ENCODE peak calls at places on chromosomes 3 and 15, in ten cellular contexts. T is IMR-90, S is heart left ventricle, H is left lung, U is endodermal cell, Y is tibial artery, O is breast epithelium, Z is sigmoid colon, C is fibroblast of lung, K is uterus. V is an unnamed sample. For H3K4me1, the result is how much of the 10 kb centered on the place peaks cover.

GRCh38 chr3:138157743-138158142 is 17.0 kb downstream of the DBR1 start:
- DNase-seq in S (no peak), T (no peak), Y (no peak), Z (no peak), U (no peak), K (no peak), H (no peak), O (no peak), C (no peak), V (no peak)

GRCh38 chr3:12588674-12589054 is 31.8 kb downstream of the MKRN2 start:
- DNase-seq in C (no peak), H (peak), K (no peak), Z (no peak), S (no peak), T (no peak), Y (no peak), U (no peak), O (no peak), V (no peak)

GRCh38 chr3:23999012-23999641 is 54.0 kb downstream of the NR1D2 start:
- DNase-seq in K (peak), O (peak), T (peak), Y (peak), Z (peak), S (peak), H (no peak), C (peak), U (peak), V (peak)

GRCh38 chr3:128491071-128491899 is 1.7 kb downstream of the GATA2 start:
- DNase-seq in T (no peak), K (peak), U (peak), C (peak), O (no peak), Z (peak), Y (peak), S (no peak), H (no peak), V (peak)

GRCh38 chr15:70792171-70792573 is 28.8 kb upstream of the UACA start:
- DNase-seq in S (no peak), T (peak), K (no peak), Y (no peak), U (no peak), C (peak), H (no peak), O (no peak), Z (no peak), V (no peak)

GRCh38 chr15:85094685-85095084 is 113.0 kb downstream of the PDE8A start:
- DNase-seq in O (no peak), H (no peak), T (peak), S (no peak), C (peak), U (no peak), Y (no peak), Z (no peak), K (no peak), V (no peak)

GRCh38 chr15:29827421-29827820 is 5.2 kb upstream of the TJP1 start:
- DNase-seq in U (no peak), Z (no peak), H (no peak), T (no peak), K (no peak), C (no peak), O (no peak), S (no peak), Y (no peak), V (no peak)

GRCh38 chr15:64105113-64105704 is 9.4 kb downstream of the SNX1 start:
- DNase-seq in H (no peak), O (no peak), Z (peak), U (no peak), S (no peak), Y (no peak), T (peak), C (peak), K (peak), V (no peak)

GRCh38 chr3:149369991-149370866 is 7.2 kb downstream of the TM4SF1 start:
- DNase-seq in T (peak), C (no peak), S (no peak), H (no peak), O (no peak), K (no peak), Z (no peak), Y (no peak), U (no peak), V (no peak)

GRCh38 chr3:48222616-48223513 is at the start of gene CAMP:
- DNase-seq in Y (peak), Z (peak), U (no peak), S (peak), K (peak), H (peak), O (peak), C (peak), T (peak), V (peak)

GRCh38 chr15:36691596-36691995 is 112.2 kb downstream of the CDIN1 start:
- DNase-seq in O (no peak), S (no peak), C (no peak), Z (no peak), U (no peak), K (no peak), Y (no peak), H (no peak), T (no peak), V (no peak)

GRCh38 chr3:139236336-139236735 is 107.5 kb upstream of the MRPS22 start:
- DNase-seq in O (no peak), C (no peak), H (no peak), K (no peak), S (no peak), Y (no peak), U (no peak), Z (no peak), T (no peak), V (no peak)

GRCh38 chr3:110711851-110712396 is 359.7 kb upstream of the NECTIN3 start:
- DNase-seq in Y (no peak), K (no peak), H (no peak), C (peak), S (no peak), O (no peak), Z (no peak), U (peak), T (peak), V (no peak)

GRCh38 chr3:141114816-141115458 is 63.8 kb downstream of the SPSB4 start:
- DNase-seq in O (no peak), Z (no peak), K (no peak), S (no peak), C (no peak), T (no peak), U (peak), H (no peak), Y (no peak), V (no peak)

GRCh38 chr3:102906837-102907236 is 472.0 kb downstream of the ZPLD1 start:
- DNase-seq in Z (no peak), K (no peak), T (no peak), Y (no peak), O (no peak), H (no peak), S (no peak), U (no peak), C (peak), V (no peak)

GRCh38 chr3:43686700-43687498 is 3.8 kb upstream of the ABHD5 start:
- DNase-seq in H (no peak), C (no peak), K (no peak), Z (no peak), S (no peak), T (no peak), U (no peak), O (no peak), Y (no peak), V (no peak)

GRCh38 chr15:48267766-48268165 is 61.7 kb downstream of the SLC12A1 start:
- DNase-seq in K (no peak), U (no peak), Z (no peak), T (no peak), Y (no peak), C (no peak), S (no peak), O (no peak), H (no peak), V (no peak)

GRCh38 chr3:52873433-52874159 is 23.8 kb downstream of the STIMATE start:
- DNase-seq in U (peak), K (no peak), C (peak), H (no peak), T (peak), Y (no peak), Z (no peak), S (no peak), O (no peak), V (no peak)

GRCh38 chr3:5264093-5264610 is 76.6 kb downstream of the EDEM1 start:
- DNase-seq in O (no peak), K (no peak), C (peak), Z (no peak), S (no peak), U (no peak), Y (no peak), T (peak), H (no peak), V (no peak)

GRCh38 chr15:45377630-45378148 is 655 bp downstream of the GATM start:
- DNase-seq in Z (peak), T (no peak), H (no peak), C (no peak), Y (peak), S (peak), K (peak), O (no peak), U (peak), V (peak)

GRCh38 chr3:126816956-126817777 is 113.1 kb downstream of the CHCHD6 start:
- DNase-seq in U (no peak), S (no peak), O (no peak), Z (no peak), K (no peak), H (no peak), C (no peak), Y (no peak), T (no peak), V (no peak)

GRCh38 chr3:186361246-186361611 is 805 bp downstream of the DGKG start:
- DNase-seq in K (no peak), S (no peak), U (peak), C (no peak), Z (no peak), Y (no peak), O (no peak), T (no peak), H (peak), V (no peak)

GRCh38 chr15:58870451-58870850 is 63.0 kb downstream of the SLTM start:
- DNase-seq in Z (no peak), T (peak), C (no peak), O (no peak), U (no peak), Y (no peak), K (no peak), H (no peak), S (no peak), V (no peak)

GRCh38 chr3:138470687-138471086 is 36.3 kb downstream of the ESYT3 start:
- DNase-seq in K (peak), Y (no peak), Z (peak), O (no peak), C (no peak), H (no peak), U (no peak), T (no peak), S (no peak), V (no peak)

GRCh38 chr15:90221251-90221900 is 12.4 kb downstream of the CIB1 start:
- DNase-seq in H (no peak), T (peak), S (peak), O (peak), Y (peak), Z (peak), U (peak), K (peak), C (peak), V (peak)

GRCh38 chr15:83030021-83030420 is 18.6 kb upstream of the C15orf40 start:
- DNase-seq in S (no peak), K (no peak), O (no peak), Z (no peak), Y (no peak), H (no peak), T (peak), C (peak), U (no peak), V (no peak)

GRCh38 chr3:197027151-197027895 is 2.3 kb downstream of the MELTF start:
- DNase-seq in T (peak), K (no peak), O (peak), Z (no peak), H (no peak), U (peak), S (peak), C (peak), Y (no peak), V (no peak)

GRCh38 chr3:18423401-18424212 is 1.5 kb downstream of the SATB1 start:
- DNase-seq in H (no peak), U (peak), S (peak), C (peak), Y (peak), Z (peak), K (peak), T (peak), O (no peak), V (no peak)

GRCh38 chr15:100687532-100688215 is 85.3 kb downstream of the ASB7 start:
- DNase-seq in T (peak), Y (peak), C (peak), K (peak), O (no peak), S (no peak), H (no peak), Z (peak), U (no peak), V (no peak)

GRCh38 chr3:78887608-78888011 is 880.2 kb downstream of the ROBO1 start:
- DNase-seq in K (no peak), Z (no peak), T (peak), U (no peak), O (no peak), C (peak), Y (no peak), S (no peak), H (no peak), V (no peak)

GRCh38 chr3:135106445-135106844 is 311.4 kb downstream of the EPHB1 start:
- DNase-seq in K (no peak), Z (no peak), C (peak), O (no peak), T (peak), U (peak), H (no peak), S (no peak), Y (no peak), V (no peak)

GRCh38 chr3:111315911-111316310 is 226.1 kb upstream of the CD96 start:
- DNase-seq in Z (no peak), C (peak), Y (no peak), O (no peak), H (no peak), K (no peak), T (peak), S (no peak), U (no peak), V (no peak)

GRCh38 chr15:88904808-88905327 is 8.3 kb downstream of the MFGE8 start:
- DNase-seq in T (peak), O (peak), S (peak), U (peak), Y (peak), K (peak), H (peak), Z (peak), C (peak), V (no peak)

GRCh38 chr15:88906130-88906529 is 7.0 kb downstream of the MFGE8 start:
- DNase-seq in Y (no peak), U (no peak), C (no peak), S (no peak), K (no peak), H (no peak), T (no peak), O (no peak), Z (no peak), V (no peak)

GRCh38 chr15:88902846-88903245 is 7.5 kb upstream of the HAPLN3 start:
- DNase-seq in O (no peak), T (no peak), H (peak), K (no peak), S (no peak), C (no peak), Z (no peak), U (no peak), Y (no peak), V (peak)

GRCh38 chr15:88905576-88905975 is 7.6 kb downstream of the MFGE8 start:
- DNase-seq in O (no peak), U (no peak), K (no peak), H (peak), T (no peak), Z (peak), S (no peak), C (no peak), Y (no peak), V (no peak)

GRCh38 chr15:88904257-88904807 is 8.8 kb downstream of the MFGE8 start:
- DNase-seq in T (no peak), U (no peak), K (no peak), C (no peak), H (peak), S (no peak), Z (peak), Y (no peak), O (no peak), V (peak)
- TF ChIP-seq CTCF in T (no peak), U (no peak), K (no peak), C (no peak), H (no peak), S (no peak), Z (no peak), Y (no peak), O (no peak), V (no peak)

GRCh38 chr3:31565288-31565687 is 32.6 kb downstream of the STT3B start:
- DNase-seq in C (peak), U (no peak), Z (no peak), O (no peak), H (no peak), Y (no peak), S (no peak), T (no peak), K (no peak), V (no peak)
- H3K4me1 ChIP-seq in C (under half), U (under half), Z (under half), O (under half), H (half or more), Y (under half), S (half or more), T (under half), K (under half), V (under half)

GRCh38 chr3:87161486-87161885 is 65.6 kb upstream of the CHMP2B start:
- DNase-seq in Z (no peak), C (no peak), U (no peak), Y (no peak), K (no peak), S (no peak), T (no peak), H (no peak), O (no peak), V (no peak)
- H3K4me3 ChIP-seq in Z (no peak), C (no peak), U (no peak), Y (no peak), K (no peak), S (no peak), T (no peak), H (no peak), O (no peak), V (no peak)

GRCh38 chr15:77653832-77654480 is 21.2 kb upstream of the LINGO1 start:
- DNase-seq in U (no peak), H (no peak), K (no peak), C (no peak), Y (no peak), O (no peak), Z (no peak), T (no peak), S (no peak), V (no peak)

GRCh38 chr15:77649610-77650009 is 16.9 kb upstream of the LINGO1 start:
- DNase-seq in Y (no peak), H (no peak), T (no peak), O (no peak), Z (no peak), C (no peak), S (peak), U (no peak), K (no peak), V (no peak)

GRCh38 chr15:77647961-77648360 is 15.2 kb upstream of the LINGO1 start:
- DNase-seq in O (no peak), U (no peak), H (peak), T (no peak), S (no peak), Z (no peak), C (no peak), Y (no peak), K (no peak), V (no peak)

GRCh38 chr15:77649019-77649418 is 16.3 kb upstream of the LINGO1 start:
- DNase-seq in U (no peak), T (no peak), O (no peak), Y (no peak), H (no peak), Z (no peak), S (no peak), C (no peak), K (no peak), V (no peak)

GRCh38 chr15:77650285-77650684 is 17.6 kb upstream of the LINGO1 start:
- DNase-seq in H (no peak), O (no peak), U (peak), S (peak), Z (no peak), K (no peak), C (no peak), T (no peak), Y (no peak), V (no peak)
- TF ChIP-seq CTCF in H (no peak), O (no peak), U (peak), S (no peak), Z (no peak), K (no peak), C (peak), T (peak), Y (no peak), V (no peak)

DNA sequence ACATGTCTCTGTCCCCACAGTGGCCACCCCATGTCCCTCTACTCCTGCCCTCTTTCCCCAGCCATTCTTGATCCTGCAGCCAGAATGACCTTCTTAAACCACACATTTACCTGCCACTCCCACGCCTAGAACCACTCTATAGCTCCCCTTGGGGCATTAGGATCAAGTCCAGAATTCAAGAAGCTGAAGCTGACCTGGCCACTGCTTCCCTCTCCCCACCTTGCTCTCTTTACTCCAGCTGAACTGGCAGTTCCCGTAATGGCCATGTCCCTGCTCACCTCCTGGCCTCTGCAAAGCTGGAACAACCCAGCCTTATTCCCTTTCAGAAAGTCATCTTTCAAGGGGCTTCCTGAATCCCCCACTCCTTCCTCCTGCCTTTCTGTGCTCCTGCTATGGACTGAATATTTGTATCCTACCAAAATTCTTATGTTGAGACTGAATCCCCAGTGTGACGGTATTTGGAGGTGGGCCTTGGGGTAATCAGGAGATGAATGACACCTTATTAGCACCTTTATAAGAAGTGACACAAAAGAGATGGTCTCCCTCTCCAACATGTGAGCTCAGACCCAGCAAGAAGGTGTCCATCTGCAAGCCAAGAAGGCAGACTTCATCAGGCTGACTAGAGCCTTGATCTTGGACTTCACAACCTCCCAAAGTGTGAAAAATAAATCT is 3.8 kb downstream of the CSRNP1 start:
- DNase-seq in T (no peak), Y (peak), U (peak), Z (no peak), K (no peak), O (no peak), S (no peak), H (no peak), C (no peak), V (no peak)
- H3K4me1 ChIP-seq in T (half or more), Y (half or more), U (under half), Z (half or more), K (under half), O (under half), S (half or more), H (half or more), C (half or more), V (under half)

GRCh38 chr15:98873441-98874218 is 134.0 kb downstream of the PGPEP1L start:
- DNase-seq in K (no peak), T (peak), S (no peak), Y (no peak), H (no peak), U (no peak), Z (no peak), C (peak), O (no peak), V (no peak)
- H3K4me3 ChIP-seq in K (no peak), T (peak), S (no peak), Y (peak), H (no peak), U (no peak), Z (peak), C (no peak), O (peak), V (no peak)

GRCh38 chr3:71319771-71320170 is 263.8 kb downstream of the FOXP1 start:
- DNase-seq in S (no peak), T (no peak), Y (no peak), K (no peak), H (no peak), Z (no peak), U (no peak), O (no peak), C (no peak), V (no peak)

GRCh38 chr3:71316378-71316777 is 267.1 kb downstream of the FOXP1 start:
- DNase-seq in Y (no peak), C (no peak), T (no peak), S (no peak), K (no peak), H (no peak), Z (no peak), O (no peak), U (no peak), V (no peak)

GRCh38 chr3:71317140-71317539 is 266.4 kb downstream of the FOXP1 start:
- DNase-seq in S (no peak), O (no peak), C (no peak), T (no peak), K (no peak), Z (no peak), Y (no peak), H (no peak), U (no peak), V (no peak)

GRCh38 chr3:71318459-71318827 is 265.1 kb downstream of the FOXP1 start:
- DNase-seq in Z (no peak), C (no peak), H (no peak), K (no peak), U (no peak), Y (no peak), T (no peak), O (no peak), S (no peak), V (no peak)

GRCh38 chr3:71317749-71318458 is 265.6 kb downstream of the FOXP1 start:
- DNase-seq in Y (no peak), S (no peak), O (no peak), T (peak), K (no peak), Z (no peak), H (no peak), C (peak), U (no peak), V (no peak)
- TF ChIP-seq CTCF in Y (no peak), S (no peak), O (no peak), T (no peak), K (no peak), Z (no peak), H (no peak), C (no peak), U (no peak), V (no peak)

V was measured in ascending aorta.